ENCODE peak calls at places on chromosomes 4 and X, in five cellular contexts. L, C, I, E and O are unnamed samples.

GRCh38 chrX:53723381-53723780 is 36.9 kb upstream of the HUWE1 start:
- DNase-seq in E (no peak), C (no peak), L (no peak), I (no peak), O (no peak)

GRCh38 chrX:10952619-10953018 is 158.5 kb upstream of the HCCS start:
- DNase-seq in L (no peak), I (no peak), E (no peak), C (no peak), O (no peak)

GRCh38 chr4:6263541-6264540 is 5.8 kb upstream of the WFS1 start:
- DNase-seq in C (peak; percentile 79), E (no peak), I (no peak), L (peak; percentile 64), O (no peak)

GRCh38 chrX:68807818-68808217 is 21.0 kb upstream of the EFNB1 start:
- DNase-seq in E (no peak), C (no peak), L (peak; percentile 47), I (no peak), O (no peak)

GRCh38 chrX:15471016-15471415 is 22.1 kb downstream of the PIR start:
- DNase-seq in C (peak; percentile 63), I (no peak), E (peak; percentile 45), L (peak; percentile 69), O (peak; percentile 69)

GRCh38 chrX:78625292-78625909 is 33.7 kb downstream of the RTL3 start:
- DNase-seq in I (no peak), L (no peak), C (no peak), E (no peak), O (no peak)

GRCh38 chrX:102746134-102746584 is 25.6 kb downstream of the GPRASP3 start:
- DNase-seq in I (no peak), E (no peak), C (peak; percentile 69), L (peak; percentile 67), O (peak; percentile 33)

GRCh38 chr4:69546121-69546520 is 50.4 kb upstream of the UGT2B4 start:
- DNase-seq in E (no peak), I (no peak), L (no peak), C (no peak), O (no peak)

GRCh38 chr4:104418313-104418712 is 76.4 kb downstream of the CXXC4 start:
- DNase-seq in L (no peak), C (no peak), I (no peak), E (no peak), O (no peak)

DNA sequence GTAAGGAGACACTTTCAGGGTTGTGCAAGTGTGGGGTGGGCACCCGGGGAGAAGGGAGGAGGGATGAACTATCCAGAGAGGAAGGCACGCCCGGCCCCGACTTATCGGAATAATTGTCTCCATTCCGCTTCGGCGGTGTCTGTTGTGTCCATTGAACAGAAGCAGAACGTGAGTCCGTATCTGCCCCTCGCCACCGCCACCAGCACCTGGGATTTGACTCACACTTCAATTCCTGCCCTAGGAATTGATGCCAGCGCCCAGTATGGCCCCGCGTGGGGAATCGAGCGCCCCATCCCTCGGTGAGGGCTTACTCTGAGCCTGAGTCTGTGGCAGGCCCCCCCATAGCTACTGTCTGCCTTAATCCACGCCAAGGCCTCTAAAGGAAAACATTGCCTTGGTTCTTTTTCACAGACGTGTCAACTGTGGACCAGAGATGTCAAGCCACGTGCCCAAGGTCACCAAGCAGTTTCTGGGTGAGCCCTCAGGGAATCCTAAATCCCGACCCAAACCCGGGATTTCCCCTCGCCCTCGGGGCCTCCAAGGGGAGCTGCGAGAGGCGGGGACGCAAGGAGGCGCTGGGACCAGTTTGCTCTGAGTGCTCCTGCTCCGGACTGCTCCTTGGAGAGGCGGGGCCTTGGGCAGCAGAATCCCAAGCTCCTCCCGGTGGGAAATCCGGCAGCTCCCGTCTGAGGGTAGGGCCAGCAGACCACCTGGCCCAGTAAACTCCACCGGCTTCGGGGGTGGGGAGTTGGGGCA is 12.9 kb downstream of the MSX1 start:
- DNase-seq in L (no peak), C (no peak), E (no peak), I (peak; percentile 39), O (no peak)
- H3K4me3 ChIP-seq in L (no peak overlapping the region), C (no peak overlapping the region), E (no peak overlapping the region), I (no peak overlapping the region), O (no peak overlapping the region)

DNA sequence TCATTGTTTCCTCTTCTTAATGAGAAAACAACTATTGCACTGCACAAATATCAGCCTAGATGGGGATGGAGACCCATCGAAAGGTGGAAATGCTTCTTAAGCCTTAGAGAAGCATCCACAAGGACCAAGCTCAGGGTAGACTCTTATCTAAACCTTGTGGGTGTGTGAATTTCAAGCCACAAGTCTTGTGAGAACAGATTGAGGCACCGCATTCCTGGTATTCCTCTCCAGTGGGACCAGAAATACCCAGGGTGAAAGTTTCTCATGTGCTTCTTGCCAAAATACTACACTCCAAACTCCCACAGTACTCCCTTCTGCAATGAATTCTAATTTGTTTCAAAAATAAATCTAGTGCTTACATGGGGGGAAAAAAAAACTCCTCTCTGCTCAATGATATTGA is 375.6 kb downstream of the PDGFC start:
- DNase-seq in E (no peak), I (no peak), L (no peak), C (no peak), O (no peak)
- H3K4me1 ChIP-seq in E (no peaks in the 10 kb centered on the region), I (peaks cover 10% of the 10 kb centered on the region), L (no peaks in the 10 kb centered on the region), C (peaks cover 3% of the 10 kb centered on the region), O (no peaks in the 10 kb centered on the region)

DNA sequence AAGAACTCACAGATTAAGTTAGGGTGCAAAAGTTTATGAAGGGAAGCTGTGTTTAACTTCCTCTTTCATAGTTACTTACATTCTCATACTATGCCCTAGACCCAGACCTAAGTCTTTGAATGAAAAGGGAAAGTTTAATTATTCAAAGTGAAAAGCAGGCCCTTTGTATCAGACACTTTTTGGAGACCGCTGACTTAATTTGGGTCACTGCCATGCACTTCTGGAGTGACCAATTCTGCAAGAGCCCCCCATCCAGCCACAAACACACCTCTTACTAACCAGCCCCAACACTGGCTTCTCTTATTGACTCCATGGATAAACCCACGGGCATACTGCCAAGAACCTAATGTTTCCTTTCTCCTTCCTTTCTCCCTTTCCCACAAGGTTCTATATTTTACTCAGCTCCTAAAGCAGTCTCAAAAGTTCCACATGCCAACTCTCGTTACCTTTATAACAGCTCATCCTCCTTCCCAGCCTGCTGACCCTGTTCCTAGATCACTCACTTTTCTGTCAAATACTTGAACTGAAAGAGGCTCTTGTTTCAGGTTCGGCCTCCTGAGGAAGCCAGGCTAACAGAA is 34.5 kb downstream of the ABCE1 start:
- DNase-seq in I (no peak), E (no peak), C (no peak), L (peak; percentile 12), O (no peak)
- H3K27ac ChIP-seq in I (no peak overlapping the region), E (no peak overlapping the region), C (no peak overlapping the region), L (no peak overlapping the region), O (no peak overlapping the region)

DNA sequence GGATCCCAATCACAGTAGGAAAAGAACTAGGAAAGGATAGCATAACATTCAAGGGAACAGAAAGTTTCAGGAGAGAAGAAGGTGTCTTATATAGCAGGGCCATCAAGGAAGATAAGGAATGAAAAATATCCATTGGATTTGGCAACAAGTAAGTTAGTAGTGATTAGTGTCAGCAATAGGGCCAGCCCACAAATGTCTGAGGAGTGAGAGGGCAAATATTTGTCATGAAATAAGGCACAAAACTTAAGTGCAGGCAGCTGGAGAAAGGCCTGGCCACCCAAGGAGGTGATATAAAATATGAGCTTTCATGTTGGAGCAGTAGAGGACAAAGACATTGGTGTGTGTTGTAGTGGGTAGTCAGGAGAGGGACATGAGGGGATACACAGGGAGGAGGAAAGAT is 132.1 kb downstream of the COL4A6 start:
- DNase-seq in C (no peak), E (no peak), L (peak; percentile 32), I (no peak), O (no peak)
- H3K4me3 ChIP-seq in C (no peak overlapping the region), E (no peak overlapping the region), L (no peak overlapping the region), I (no peak overlapping the region), O (no peak overlapping the region)

GRCh38 chr4:3781193-3781886 is 15.2 kb downstream of the ADRA2C start:
- DNase-seq in C (no peak), I (no peak), E (no peak), L (peak; percentile 40), O (no peak)
- H3K4me1 ChIP-seq in C (no peaks in the 10 kb centered on the region), I (no peaks in the 10 kb centered on the region), E (no peaks in the 10 kb centered on the region), L (no peaks in the 10 kb centered on the region), O (no peaks in the 10 kb centered on the region)

DNA sequence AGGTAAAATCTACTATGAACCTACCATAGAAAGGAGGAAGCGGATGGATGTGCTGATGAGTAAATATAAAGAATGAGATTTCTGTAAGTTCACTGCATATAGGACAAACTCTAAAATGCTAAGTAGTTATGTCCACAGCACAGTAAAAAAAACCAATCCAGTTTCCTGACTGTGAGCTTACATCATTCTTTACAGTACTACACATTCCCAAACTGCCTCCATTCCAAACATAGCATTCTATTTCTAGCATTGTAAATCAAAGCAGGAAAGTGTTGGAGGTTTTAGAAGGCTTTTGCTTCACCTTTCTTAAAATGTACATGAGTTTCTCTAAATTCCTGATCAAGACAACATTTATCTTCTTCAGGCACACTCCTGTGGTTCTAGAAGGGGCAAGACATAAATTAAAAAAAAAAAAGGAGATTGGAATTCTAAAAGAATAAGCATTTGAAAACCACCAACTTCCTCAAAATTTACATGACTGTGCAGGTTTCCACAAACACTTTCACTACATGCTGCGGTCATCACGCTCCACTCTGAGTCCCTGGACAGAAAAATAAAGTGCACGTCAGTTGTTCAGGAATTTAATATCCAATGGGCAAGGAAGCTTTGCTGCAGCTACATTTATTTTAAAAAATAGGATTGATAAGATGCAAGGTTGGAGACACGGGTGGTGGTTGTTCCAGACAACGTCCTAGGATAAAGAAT is 297.6 kb upstream of the STS start:
- DNase-seq in E (no peak), C (no peak), I (no peak), L (peak; percentile 1), O (no peak)
- H3K27ac ChIP-seq in E (no peak overlapping the region), C (no peak overlapping the region), I (no peak overlapping the region), L (no peak overlapping the region), O (no peak overlapping the region)

GRCh38 chr4:145819246-145820181 is 119.1 kb downstream of the ZNF827 start:
- DNase-seq in E (peak; percentile 44), C (no peak), L (no peak), I (no peak), O (no peak)
- H3K4me3 ChIP-seq in E (peak overlapping the region; percentile 12), C (no peak overlapping the region), L (no peak overlapping the region), I (no peak overlapping the region), O (no peak overlapping the region)

DNA sequence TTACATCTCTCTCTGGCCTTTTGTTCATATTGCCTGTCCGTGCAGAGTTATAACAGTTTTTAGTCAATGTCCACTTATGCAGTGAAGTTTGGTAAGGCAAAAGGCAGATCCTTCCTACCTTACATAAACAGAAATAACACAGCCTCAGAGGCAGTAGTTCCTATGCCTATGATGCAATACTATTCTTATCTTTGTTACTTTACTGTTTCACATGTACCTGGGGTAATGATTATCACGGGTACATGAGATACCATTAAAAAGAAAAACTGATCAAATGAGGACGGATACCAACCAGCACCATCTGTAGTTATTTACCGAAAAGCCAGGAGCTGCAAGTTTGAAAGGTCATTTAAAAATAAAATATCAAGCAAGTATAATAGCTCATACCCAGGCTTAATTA is 166.8 kb downstream of the BTC start:
- DNase-seq in L (no peak), E (no peak), I (no peak), C (no peak), O (no peak)
- H3K4me1 ChIP-seq in L (peaks cover 26% of the 10 kb centered on the region), E (no peaks in the 10 kb centered on the region), I (no peaks in the 10 kb centered on the region), C (no peaks in the 10 kb centered on the region), O (no peaks in the 10 kb centered on the region)